ENCODE peak calls at places on chromosomes 6 and 20, in five cellular contexts. F is mesendoderm; R is stimulated activated CD4-positive, alpha-beta T cell treated with anti-CD3 and anti-CD28 coated beads, Interleukin-15, amount 100 ng/mL, for 1 hour; I is GM13976; L is aorta. W is an unnamed sample.

GRCh38 chr6:149918151-149918905 is 4.6 kb downstream of the RAET1G start:
- DNase-seq in F (no peak), R (no peak), I (no peak), L (peak; percentile 56), W (no peak)

GRCh38 chr20:57957397-57958049 is 247.7 kb upstream of the PMEPA1 start:
- DNase-seq in F (peak; percentile 33), R (no peak), I (no peak), L (no peak), W (no peak)

GRCh38 chr6:112899541-112899940 is 552.4 kb downstream of the RFPL4B start:
- DNase-seq in F (peak; percentile 85), R (no peak), I (no peak), L (no peak), W (no peak)

GRCh38 chr6:45478235-45478634 is 100.5 kb upstream of the SUPT3H start:
- DNase-seq in F (no peak), R (no peak), I (no peak), L (no peak), W (no peak)

GRCh38 chr20:25623225-25623735 is 534 bp downstream of the NANP start:
- DNase-seq in F (peak; percentile 29), R (no peak), I (no peak), L (peak; percentile 82), W (peak; percentile 55)

GRCh38 chr20:53215166-53215565 is 243.0 kb downstream of the TSHZ2 start:
- DNase-seq in F (no peak), R (no peak), I (no peak), L (no peak), W (no peak)

GRCh38 chr20:9068896-9069663 is at the start of gene PLCB4:
- DNase-seq in F (peak; percentile 77), R (no peak), I (no peak), L (peak; percentile 79), W (no peak)

GRCh38 chr6:9523462-9523861 is 891.4 kb downstream of the TFAP2A start:
- DNase-seq in F (no peak), R (no peak), I (no peak), L (no peak), W (no peak)

GRCh38 chr20:43384321-43384940 is 73.3 kb upstream of the SRSF6 start:
- DNase-seq in F (no peak), R (no peak), I (no peak), L (no peak), W (no peak)

GRCh38 chr20:1225263-1225728 is 548 bp upstream of the RAD21L1 start:
- DNase-seq in F (no peak), R (no peak), I (no peak), L (no peak), W (no peak)

GRCh38 chr6:56370127-56370540 is 122.8 kb upstream of the COL21A1 start:
- DNase-seq in F (peak; percentile 78), R (no peak), I (no peak), L (peak; percentile 82), W (no peak)

GRCh38 chr6:168042426-168043192 is 36.4 kb downstream of the FRMD1 start:
- DNase-seq in F (no peak), R (no peak), I (peak; percentile 25), L (peak; percentile 51), W (no peak)

GRCh38 chr6:138403324-138403800 is 661 bp upstream of the HEBP2 start:
- DNase-seq in F (peak; percentile 53), R (no peak), I (peak; percentile 74), L (peak; percentile 81), W (peak; percentile 53)

GRCh38 chr20:37302981-37303380 is 13.5 kb downstream of the MANBAL start:
- DNase-seq in F (no peak), R (no peak), I (no peak), L (no peak), W (no peak)

GRCh38 chr6:1314617-1315016 is 2.7 kb downstream of the FOXQ1 start:
- DNase-seq in F (no peak), R (no peak), I (no peak), L (no peak), W (no peak)

GRCh38 chr20:38805958-38806854 is 709 bp downstream of the PPP1R16B start:
- DNase-seq in F (peak; percentile 45), R (peak; percentile 10), I (peak; percentile 61), L (peak; percentile 77), W (peak; percentile 44)

GRCh38 chr6:150934380-150934779 is 68.9 kb downstream of the MTHFD1L start:
- DNase-seq in F (no peak), R (no peak), I (no peak), L (no peak), W (no peak)

GRCh38 chr20:20487811-20488210 is 119.9 kb downstream of the INSM1 start:
- DNase-seq in F (no peak), R (no peak), I (no peak), L (no peak), W (no peak)

GRCh38 chr6:112054520-112055160 is 736 bp downstream of the CCN6 start:
- DNase-seq in F (no peak), R (no peak), I (no peak), L (no peak), W (no peak)

GRCh38 chr6:108995296-108995695 is 99.3 kb downstream of the SESN1 start:
- DNase-seq in F (no peak), R (no peak), I (no peak), L (no peak), W (no peak)

GRCh38 chr6:50143011-50143719 is 93.4 kb upstream of the DEFB112 start:
- DNase-seq in F (no peak), R (no peak), I (no peak), L (no peak), W (no peak)

GRCh38 chr6:83808926-83809325 is 44.2 kb upstream of the RIPPLY2 start:
- DNase-seq in F (no peak), R (no peak), I (no peak), L (no peak), W (no peak)